ENCODE peak calls at places on chromosomes 13 and 19, in five cellular contexts. X is ovary; V is AG09309; I is stimulated activated CD4-positive, alpha-beta T cell treated with anti-CD3 and anti-CD28 coated beads, TNF-alpha, amount 100 ng/mL, for 1 hour; Y is GM03348. W is an unnamed sample.
A peak's percentile ranks its signal among the peaks of the same experiment; 100 is the strongest.

GRCh38 chr13:111436446-111436845 is 116.0 kb downstream of the TEX29 start:
- DNase-seq in X (no peak), V (no peak), I (no peak), Y (no peak), W (no peak)

GRCh38 chr13:108915634-108916497 is 286.5 kb downstream of the MYO16 start:
- DNase-seq in X (peak; percentile 90), V (peak; percentile 55), I (peak; percentile 55), Y (peak; percentile 43), W (peak; percentile 90)

GRCh38 chr13:24680258-24680920 is at the start of gene ATP12A:
- DNase-seq in X (no peak), V (no peak), I (peak; percentile 21), Y (no peak), W (no peak)

GRCh38 chr13:52782486-52783448 is 43.1 kb upstream of the CNMD start:
- DNase-seq in X (no peak), V (no peak), I (no peak), Y (no peak), W (peak; percentile 76)

GRCh38 chr19:17610384-17610783 is 54.9 kb downstream of the COLGALT1 start:
- DNase-seq in X (no peak), V (no peak), I (no peak), Y (no peak), W (no peak)

GRCh38 chr19:3599776-3600183 is 6.9 kb downstream of the TBXA2R start:
- DNase-seq in X (no peak), V (no peak), I (no peak), Y (no peak), W (no peak)

GRCh38 chr13:110560606-110561334 is 752 bp downstream of the RAB20 start:
- DNase-seq in X (peak; percentile 42), V (no peak), I (no peak), Y (peak; percentile 41), W (no peak)

GRCh38 chr13:112457081-112457480 is 80.9 kb downstream of the SPACA7 start:
- DNase-seq in X (no peak), V (no peak), I (no peak), Y (no peak), W (no peak)

GRCh38 chr19:7544626-7545025 is 9.1 kb downstream of the PNPLA6 start:
- DNase-seq in X (no peak), V (no peak), I (no peak), Y (no peak), W (no peak)

GRCh38 chr13:101013245-101013644 is 338.6 kb upstream of the TMTC4 start:
- DNase-seq in X (no peak), V (no peak), I (no peak), Y (no peak), W (no peak)

GRCh38 chr19:47228168-47228936 is 2.6 kb downstream of the BBC3 start:
- DNase-seq in X (peak; percentile 57), V (no peak), I (no peak), Y (peak; percentile 58), W (no peak)

GRCh38 chr13:76630629-76631028 is 255.6 kb downstream of the KCTD12 start:
- DNase-seq in X (no peak), V (no peak), I (no peak), Y (no peak), W (peak; percentile 5)

GRCh38 chr19:5557691-5558090 is 10.1 kb downstream of the TINCR start:
- DNase-seq in X (no peak), V (no peak), I (no peak), Y (no peak), W (no peak)

GRCh38 chr19:50519006-50519575 is 5.4 kb upstream of the ASPDH start:
- DNase-seq in X (no peak), V (no peak), I (no peak), Y (no peak), W (no peak)

GRCh38 chr19:40284501-40285352 is at the start of gene AKT2:
- DNase-seq in X (peak; percentile 81), V (no peak), I (peak; percentile 60), Y (peak; percentile 76), W (no peak)

GRCh38 chr13:78603240-78603947 is at the start of gene POU4F1:
- DNase-seq in X (no peak), V (no peak), I (no peak), Y (no peak), W (no peak)

GRCh38 chr13:67951431-67951830 is 721.3 kb upstream of the PCDH9 start:
- DNase-seq in X (no peak), V (no peak), I (no peak), Y (no peak), W (no peak)

GRCh38 chr13:39417643-39418042 is 185.3 kb downstream of the LHFPL6 start:
- DNase-seq in X (no peak), V (no peak), I (no peak), Y (peak; percentile 24), W (peak; percentile 75)

GRCh38 chr19:35015576-35016351 is 14.5 kb upstream of the SCN1B start:
- DNase-seq in X (no peak), V (no peak), I (no peak), Y (no peak), W (no peak)

GRCh38 chr13:101575591-101575990 is 123.1 kb downstream of the ITGBL1 start:
- DNase-seq in X (no peak), V (no peak), I (no peak), Y (no peak), W (no peak)

GRCh38 chr13:30983431-30983830 is 51.0 kb downstream of the TEX26 start:
- DNase-seq in X (no peak), V (no peak), I (no peak), Y (no peak), W (no peak)

GRCh38 chr19:1125601-1126533 is 22.1 kb downstream of the GPX4 start:
- DNase-seq in X (no peak), V (no peak), I (no peak), Y (no peak), W (no peak)

GRCh38 chr19:4877753-4878490 is 10.5 kb upstream of the PLIN3 start:
- DNase-seq in X (no peak), V (no peak), I (no peak), Y (no peak), W (no peak)

GRCh38 chr13:57627663-57628062 is 3.9 kb upstream of the PCDH17 start:
- DNase-seq in X (no peak), V (no peak), I (no peak), Y (peak; percentile 24), W (peak; percentile 15)

GRCh38 chr13:20301391-20302071 is 69.4 kb upstream of the GJB6 start:
- DNase-seq in X (no peak), V (no peak), I (no peak), Y (peak; percentile 37), W (no peak)

GRCh38 chr19:14023404-14024235 is 4.3 kb upstream of the RLN3 start:
- DNase-seq in X (no peak), V (no peak), I (no peak), Y (peak; percentile 50), W (peak; percentile 55)

GRCh38 chr19:47444388-47444821 is 25.1 kb upstream of the MEIS3 start:
- DNase-seq in X (no peak), V (no peak), I (no peak), Y (no peak), W (no peak)

GRCh38 chr19:35673121-35673804 is 6.9 kb downstream of the UPK1A start:
- DNase-seq in X (no peak), V (peak; percentile 5), I (peak; percentile 11), Y (peak; percentile 88), W (peak; percentile 77)

GRCh38 chr13:23579886-23580706 is 9.9 kb downstream of the TNFRSF19 start:
- DNase-seq in X (no peak), V (no peak), I (no peak), Y (peak; percentile 7), W (no peak)

GRCh38 chr19:42606660-42607351 is 12.1 kb upstream of the CEACAM8 start:
- DNase-seq in X (no peak), V (no peak), I (peak; percentile 16), Y (peak; percentile 50), W (peak; percentile 25)

GRCh38 chr13:51282322-51282721 is 57.2 kb upstream of the SERPINE3 start:
- DNase-seq in X (no peak), V (no peak), I (no peak), Y (no peak), W (no peak)

GRCh38 chr19:45016388-45017314 is 15.4 kb downstream of the RELB start:
- DNase-seq in X (peak; percentile 52), V (peak; percentile 69), I (peak; percentile 33), Y (peak; percentile 89), W (peak; percentile 56)